ENCODE peak calls at places on chromosomes 3 and 15, in four cellular contexts. One of them, this sample, is unnamed.

GRCh38 chr15:60414016-60414682 is 16.4 kb upstream of the ANXA2 start:
- DNase-seq in spleen: no peak
- DNase-seq in ovary: no peak
- DNase-seq in tibial nerve: no peak
- DNase-seq in this sample: no peak

GRCh38 chr15:81333363-81333762 is 9.4 kb upstream of the STARD5 start:
- DNase-seq in tibial nerve: no peak
- DNase-seq in spleen: no peak
- DNase-seq in ovary: no peak
- DNase-seq in this sample: no peak

GRCh38 chr3:42696356-42697301 is 6.0 kb downstream of the HHATL start:
- DNase-seq in spleen: no peak
- DNase-seq in tibial nerve: no peak
- DNase-seq in ovary: no peak
- DNase-seq in this sample: no peak

GRCh38 chr3:11136871-11137626 is 17.2 kb upstream of the HRH1 start:
- DNase-seq in tibial nerve: peak; percentile 55
- DNase-seq in ovary: no peak
- DNase-seq in spleen: no peak
- DNase-seq in this sample: peak; percentile 35

GRCh38 chr3:133468251-133468721 is 68.4 kb downstream of the BFSP2 start:
- DNase-seq in tibial nerve: no peak
- DNase-seq in spleen: no peak
- DNase-seq in ovary: no peak
- DNase-seq in this sample: no peak

GRCh38 chr3:183930069-183930468 is 45.4 kb upstream of the PARL start:
- DNase-seq in spleen: no peak
- DNase-seq in tibial nerve: no peak
- DNase-seq in ovary: no peak
- DNase-seq in this sample: no peak

GRCh38 chr3:47291158-47291753 is 8.5 kb downstream of the KLHL18 start:
- DNase-seq in ovary: no peak
- DNase-seq in spleen: no peak
- DNase-seq in tibial nerve: no peak
- DNase-seq in this sample: no peak

GRCh38 chr15:47756872-47757271 is 39.6 kb downstream of the SEMA6D start:
- DNase-seq in ovary: peak; percentile 36
- DNase-seq in spleen: no peak
- DNase-seq in tibial nerve: no peak
- DNase-seq in this sample: peak; percentile 44

GRCh38 chr3:134666466-134666865 is 15.6 kb upstream of the KY start:
- DNase-seq in spleen: no peak
- DNase-seq in tibial nerve: no peak
- DNase-seq in ovary: no peak
- DNase-seq in this sample: peak; percentile 59

GRCh38 chr3:79249701-79250100 is 518.1 kb downstream of the ROBO1 start:
- DNase-seq in tibial nerve: no peak
- DNase-seq in ovary: no peak
- DNase-seq in spleen: no peak
- DNase-seq in this sample: no peak

GRCh38 chr3:151673974-151674373 is 59.8 kb upstream of the AADACL2 start:
- DNase-seq in tibial nerve: no peak
- DNase-seq in ovary: no peak
- DNase-seq in spleen: no peak
- DNase-seq in this sample: no peak

GRCh38 chr3:195450731-195451229 is 8.0 kb upstream of the ACAP2 start:
- DNase-seq in tibial nerve: peak; percentile 69
- DNase-seq in spleen: no peak
- DNase-seq in ovary: peak; percentile 50
- DNase-seq in this sample: peak; percentile 8

GRCh38 chr15:45276851-45277250 is 24.8 kb downstream of the SLC28A2 start:
- DNase-seq in spleen: no peak
- DNase-seq in ovary: no peak
- DNase-seq in tibial nerve: peak; percentile 15
- DNase-seq in this sample: no peak

GRCh38 chr3:108008931-108009635 is 81.7 kb downstream of the CD47 start:
- DNase-seq in spleen: no peak
- DNase-seq in tibial nerve: no peak
- DNase-seq in ovary: no peak
- DNase-seq in this sample: no peak

GRCh38 chr3:142657033-142657432 is 60.8 kb downstream of the PLS1 start:
- DNase-seq in ovary: no peak
- DNase-seq in tibial nerve: no peak
- DNase-seq in spleen: no peak
- DNase-seq in this sample: no peak

GRCh38 chr3:133988631-133989161 is 41.0 kb downstream of the SLCO2A1 start:
- DNase-seq in tibial nerve: no peak
- DNase-seq in spleen: no peak
- DNase-seq in ovary: no peak
- DNase-seq in this sample: no peak

GRCh38 chr15:81380203-81380602 is 6.2 kb upstream of the TMC3 start:
- DNase-seq in tibial nerve: no peak
- DNase-seq in ovary: no peak
- DNase-seq in spleen: no peak
- DNase-seq in this sample: no peak

GRCh38 chr3:32640939-32641725 is 43.9 kb upstream of the CNOT10 start:
- DNase-seq in ovary: no peak
- DNase-seq in tibial nerve: no peak
- DNase-seq in spleen: no peak
- DNase-seq in this sample: no peak

GRCh38 chr15:62124953-62125263 is 40.2 kb downstream of the C2CD4B start:
- DNase-seq in spleen: no peak
- DNase-seq in tibial nerve: no peak
- DNase-seq in ovary: no peak
- DNase-seq in this sample: no peak

GRCh38 chr3:150370982-150371381 is 37.1 kb upstream of the TSC22D2 start:
- DNase-seq in spleen: no peak
- DNase-seq in tibial nerve: no peak
- DNase-seq in ovary: no peak
- DNase-seq in this sample: no peak

GRCh38 chr3:124397088-124397487 is 333.2 kb upstream of the UMPS start:
- DNase-seq in tibial nerve: no peak
- DNase-seq in ovary: no peak
- DNase-seq in spleen: no peak
- DNase-seq in this sample: no peak

GRCh38 chr3:45350643-45351042 is 37.7 kb upstream of the LARS2 start:
- DNase-seq in ovary: no peak
- DNase-seq in tibial nerve: no peak
- DNase-seq in spleen: no peak
- DNase-seq in this sample: no peak

GRCh38 chr3:184873136-184873535 is 61.2 kb downstream of the VPS8 start:
- DNase-seq in ovary: no peak
- DNase-seq in spleen: no peak
- DNase-seq in tibial nerve: no peak
- DNase-seq in this sample: no peak

GRCh38 chr3:148528024-148528423 is 169.7 kb upstream of the AGTR1 start:
- DNase-seq in tibial nerve: no peak
- DNase-seq in spleen: no peak
- DNase-seq in ovary: no peak
- DNase-seq in this sample: no peak

GRCh38 chr15:70348581-70349344 is 251.0 kb upstream of the TLE3 start:
- DNase-seq in ovary: no peak
- DNase-seq in spleen: no peak
- DNase-seq in tibial nerve: peak; percentile 21
- DNase-seq in this sample: peak; percentile 27

GRCh38 chr3:186844908-186845307 is 2.4 kb downstream of the ADIPOQ start:
- DNase-seq in ovary: no peak
- DNase-seq in spleen: no peak
- DNase-seq in tibial nerve: no peak
- DNase-seq in this sample: no peak

GRCh38 chr3:81823882-81824395 is 62.5 kb upstream of the GBE1 start:
- DNase-seq in ovary: no peak
- DNase-seq in tibial nerve: no peak
- DNase-seq in spleen: no peak
- DNase-seq in this sample: no peak

GRCh38 chr15:33022629-33023028 is 171.9 kb downstream of the FMN1 start:
- DNase-seq in ovary: no peak
- DNase-seq in tibial nerve: peak; percentile 13
- DNase-seq in spleen: no peak
- DNase-seq in this sample: peak; percentile 85

GRCh38 chr3:156751461-156752025 is 74.6 kb upstream of the LEKR1 start:
- DNase-seq in ovary: no peak
- DNase-seq in spleen: no peak
- DNase-seq in tibial nerve: peak; percentile 42
- DNase-seq in this sample: peak; percentile 16

GRCh38 chr3:18556503-18556902 is 131.4 kb upstream of the SATB1 start:
- DNase-seq in ovary: no peak
- DNase-seq in tibial nerve: no peak
- DNase-seq in spleen: no peak
- DNase-seq in this sample: no peak

GRCh38 chr15:41915203-41915994 is 21.5 kb upstream of the SPTBN5 start:
- DNase-seq in tibial nerve: no peak
- DNase-seq in spleen: no peak
- DNase-seq in ovary: no peak
- DNase-seq in this sample: no peak

GRCh38 chr3:14689247-14689980 is 14.5 kb downstream of the C3orf20 start:
- DNase-seq in tibial nerve: no peak
- DNase-seq in spleen: no peak
- DNase-seq in ovary: no peak
- DNase-seq in this sample: no peak
- H3K4me1 ChIP-seq in tibial nerve: no peaks in the 10 kb centered on the region
- H3K4me1 ChIP-seq in spleen: no peaks in the 10 kb centered on the region
- H3K4me1 ChIP-seq in ovary: peaks cover 1% of the 10 kb centered on the region
- H3K4me1 ChIP-seq in this sample: no peaks in the 10 kb centered on the region

GRCh38 chr3:16534914-16535301 is 21.4 kb upstream of the RFTN1 start:
- DNase-seq in tibial nerve: no peak
- DNase-seq in ovary: no peak
- DNase-seq in spleen: no peak
- DNase-seq in this sample: no peak

GRCh38 chr3:16538505-16538904 is 25.0 kb upstream of the RFTN1 start:
- DNase-seq in tibial nerve: no peak
- DNase-seq in ovary: no peak
- DNase-seq in spleen: no peak
- DNase-seq in this sample: no peak

GRCh38 chr3:16533928-16534913 is 20.7 kb upstream of the RFTN1 start:
- DNase-seq in ovary: no peak
- DNase-seq in tibial nerve: no peak
- DNase-seq in spleen: no peak
- DNase-seq in this sample: no peak

GRCh38 chr3:16536344-16536663 is 22.8 kb upstream of the RFTN1 start:
- DNase-seq in spleen: no peak
- DNase-seq in ovary: no peak
- DNase-seq in tibial nerve: no peak
- DNase-seq in this sample: no peak

GRCh38 chr3:16536996-16537395 is 23.5 kb upstream of the RFTN1 start:
- DNase-seq in tibial nerve: no peak
- DNase-seq in spleen: no peak
- DNase-seq in ovary: no peak
- DNase-seq in this sample: no peak
- H3K36me3 ChIP-seq in tibial nerve: no peaks in the 10 kb centered on the region
- H3K36me3 ChIP-seq in spleen: no peaks in the 10 kb centered on the region
- H3K36me3 ChIP-seq in ovary: no peaks in the 10 kb centered on the region
- H3K36me3 ChIP-seq in this sample: no peaks in the 10 kb centered on the region

GRCh38 chr3:48600711-48601621 is 5.8 kb upstream of the COL7A1 start:
- DNase-seq in tibial nerve: no peak
- DNase-seq in ovary: no peak
- DNase-seq in spleen: no peak
- DNase-seq in this sample: no peak

GRCh38 chr3:48598323-48599076 is 3.4 kb upstream of the COL7A1 start:
- DNase-seq in spleen: no peak
- DNase-seq in tibial nerve: no peak
- DNase-seq in ovary: peak; percentile 81
- DNase-seq in this sample: peak; percentile 93

GRCh38 chr3:48597408-48597800 is 2.3 kb upstream of the COL7A1 start:
- DNase-seq in spleen: no peak
- DNase-seq in tibial nerve: no peak
- DNase-seq in ovary: no peak
- DNase-seq in this sample: no peak

GRCh38 chr3:48599509-48600285 is 4.6 kb upstream of the COL7A1 start:
- DNase-seq in ovary: no peak
- DNase-seq in tibial nerve: no peak
- DNase-seq in spleen: no peak
- DNase-seq in this sample: peak; percentile 79

GRCh38 chr3:48599077-48599501 is 4.0 kb upstream of the COL7A1 start:
- DNase-seq in tibial nerve: no peak
- DNase-seq in spleen: no peak
- DNase-seq in ovary: no peak
- DNase-seq in this sample: peak; percentile 54
- H3K4me1 ChIP-seq in tibial nerve: peaks cover 36% of the 10 kb centered on the region
- H3K4me1 ChIP-seq in spleen: peaks cover 9% of the 10 kb centered on the region
- H3K4me1 ChIP-seq in ovary: peaks cover 30% of the 10 kb centered on the region
- H3K4me1 ChIP-seq in this sample: peaks cover 70% of the 10 kb centered on the region

DNA sequence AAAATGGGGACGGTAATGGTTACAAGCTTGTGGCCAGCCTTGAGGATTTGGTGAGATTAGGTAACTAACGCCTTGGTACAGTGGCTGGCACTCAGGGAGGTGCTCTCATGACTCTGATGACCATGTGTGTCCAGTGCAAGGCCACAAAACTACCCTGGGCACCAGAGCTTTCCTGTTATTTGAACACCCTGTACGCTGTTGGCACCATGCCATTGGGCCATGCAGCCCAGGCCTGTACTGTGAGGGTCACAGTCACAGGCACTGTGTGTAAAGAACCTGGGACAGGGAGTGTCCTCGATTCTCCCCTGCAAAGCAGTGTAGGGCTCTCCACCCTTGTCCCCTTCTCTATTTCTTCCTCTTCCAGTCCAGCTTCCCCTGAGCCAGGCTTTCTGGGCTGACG is 6.3 kb downstream of the TMEM43 start:
- DNase-seq in spleen: no peak
- DNase-seq in ovary: no peak
- DNase-seq in tibial nerve: no peak
- DNase-seq in this sample: no peak
- H3K36me3 ChIP-seq in spleen: peaks cover 77% of the 10 kb centered on the region
- H3K36me3 ChIP-seq in ovary: no peaks in the 10 kb centered on the region
- H3K36me3 ChIP-seq in tibial nerve: peaks cover 7% of the 10 kb centered on the region
- H3K36me3 ChIP-seq in this sample: no peaks in the 10 kb centered on the region

DNA sequence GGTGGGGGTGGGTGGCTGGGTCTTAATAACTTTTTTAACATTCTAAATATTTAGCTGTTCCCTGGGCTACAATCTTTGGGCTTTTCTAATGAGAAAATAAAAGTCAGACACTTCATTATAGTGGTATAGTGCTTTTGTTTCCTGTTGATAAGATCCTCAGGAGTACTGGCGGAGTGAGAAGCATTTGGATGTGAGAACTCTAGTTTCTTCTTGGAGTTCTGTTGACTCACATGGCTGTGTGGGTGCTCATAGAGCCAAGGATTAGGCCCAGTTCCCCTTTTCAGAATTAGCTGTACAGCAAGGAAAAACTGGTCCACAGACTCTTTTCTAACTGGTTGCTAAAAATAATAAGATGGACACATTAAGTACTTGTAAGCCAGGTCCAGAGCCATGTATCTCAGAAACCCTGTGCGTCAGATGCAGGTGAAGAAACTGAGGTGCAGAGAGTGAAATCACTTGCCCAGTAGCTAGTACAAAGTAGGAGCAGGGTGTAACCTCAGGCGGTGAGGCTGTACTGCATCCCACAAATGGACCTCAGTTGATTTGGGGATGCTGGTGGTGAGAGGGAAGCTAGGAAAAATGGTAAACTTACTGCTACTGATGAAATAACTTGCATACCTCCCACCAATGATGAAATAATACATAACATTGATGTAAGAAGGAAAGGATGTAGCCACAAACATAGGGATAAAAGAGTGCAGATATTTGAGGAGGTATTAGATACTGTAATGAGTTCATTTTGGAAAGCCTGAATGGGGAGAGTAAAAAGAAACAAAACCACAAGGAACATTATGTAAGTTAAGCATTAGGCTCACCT is 2.4 kb downstream of the ITPR1 start:
- DNase-seq in spleen: no peak
- DNase-seq in ovary: no peak
- DNase-seq in tibial nerve: no peak
- DNase-seq in this sample: no peak
- H3K4me1 ChIP-seq in spleen: peaks cover 11% of the 10 kb centered on the region
- H3K4me1 ChIP-seq in ovary: peaks cover 5% of the 10 kb centered on the region
- H3K4me1 ChIP-seq in tibial nerve: peaks cover 27% of the 10 kb centered on the region
- H3K4me1 ChIP-seq in this sample: peaks cover 25% of the 10 kb centered on the region

This sample was measured in gastrocnemius medialis.